ENCODE peak calls at places on chromosomes 4 and X, in eight cellular contexts. W, M, T, P, S, H, I and X are unnamed samples.

GRCh38 chr4:73883306-73883705 is 14.1 kb downstream of the CXCL1 start:
- DNase-seq in T (peak; percentile 62), P (no peak), H (no peak), I (no peak), S (no peak), W (no peak), M (no peak), X (no peak)

GRCh38 chrX:70289168-70289792 is 447 bp downstream of the PDZD11 start:
- DNase-seq in W (no peak), H (no peak), M (no peak), S (no peak), P (peak; percentile 1), T (no peak), I (no peak), X (no peak)

GRCh38 chrX:57906790-57907189 is 3.5 kb downstream of the ZXDA start:
- DNase-seq in T (peak; percentile 64), W (peak; percentile 66), P (no peak), H (no peak), M (no peak), I (no peak), S (no peak), X (no peak)

GRCh38 chr4:108172780-108173598 is 4.3 kb upstream of the LEF1 start:
- DNase-seq in T (peak; percentile 56), H (peak; percentile 71), W (peak; percentile 72), P (peak; percentile 88), I (peak; percentile 73), S (peak; percentile 84), M (no peak), X (peak; percentile 84)

GRCh38 chrX:153585827-153586226 is 13.1 kb downstream of the CCNQ start:
- DNase-seq in H (no peak), M (no peak), I (no peak), T (no peak), S (no peak), P (no peak), W (no peak), X (no peak)

GRCh38 chr4:37890501-37891220 is at the start of gene TBC1D1:
- DNase-seq in M (peak; percentile 95), T (peak; percentile 15), I (peak; percentile 56), P (no peak), W (peak; percentile 49), S (peak; percentile 91), H (peak; percentile 26), X (peak; percentile 76)

GRCh38 chr4:54281060-54281781 is 52.1 kb downstream of the PDGFRA start:
- DNase-seq in W (peak; percentile 98), S (peak; percentile 82), I (no peak), M (peak; percentile 95), H (no peak), T (peak; percentile 98), P (no peak), X (peak; percentile 91)

GRCh38 chr4:136725286-136726081 is 806.8 kb downstream of the PCDH18 start:
- DNase-seq in W (peak; percentile 21), I (no peak), S (no peak), P (no peak), H (no peak), M (no peak), T (no peak), X (no peak)

GRCh38 chrX:153828723-153829548 is 1.4 kb downstream of the PDZD4 start:
- DNase-seq in P (no peak), T (peak; percentile 15), I (no peak), M (no peak), S (no peak), W (peak; percentile 11), H (no peak), X (peak; percentile 75)

GRCh38 chrX:151703487-151703886 is 8.2 kb downstream of the PRRG3 start:
- DNase-seq in H (no peak), T (no peak), M (no peak), W (no peak), S (no peak), I (no peak), P (no peak), X (no peak)

GRCh38 chr4:51997647-51998046 is 22.5 kb downstream of the LRRC66 start:
- DNase-seq in M (no peak), S (no peak), P (no peak), I (no peak), W (no peak), T (no peak), H (no peak), X (no peak)

GRCh38 chr4:8177956-8178355 is 19.3 kb upstream of the ABLIM2 start:
- DNase-seq in H (no peak), W (no peak), T (no peak), M (no peak), I (no peak), P (no peak), S (no peak), X (no peak)

GRCh38 chr4:122050836-122051235 is 99.0 kb upstream of the TRPC3 start:
- DNase-seq in T (no peak), M (no peak), S (no peak), H (no peak), I (no peak), P (no peak), W (no peak), X (no peak)

GRCh38 chrX:11351375-11352295 is 58.4 kb downstream of the AMELX start:
- DNase-seq in T (peak; percentile 87), W (no peak), H (no peak), S (peak; percentile 69), M (peak; percentile 65), P (no peak), I (no peak), X (peak; percentile 74)

GRCh38 chr4:167233523-167234387 is 539 bp downstream of the SPOCK3 start:
- DNase-seq in I (no peak), H (no peak), P (no peak), S (no peak), M (no peak), T (peak; percentile 8), W (peak; percentile 45), X (peak; percentile 41)

GRCh38 chr4:15020502-15021286 is 18.4 kb downstream of the CPEB2 start:
- DNase-seq in S (peak; percentile 10), I (no peak), W (no peak), H (no peak), P (no peak), M (no peak), T (no peak), X (no peak)
- H3K4me3 ChIP-seq in S (no peak overlapping the region), I (no peak overlapping the region), W (no peak overlapping the region), H (no peak overlapping the region), P (no peak overlapping the region), M (no peak overlapping the region), T (no peak overlapping the region), X (no peak overlapping the region)

DNA sequence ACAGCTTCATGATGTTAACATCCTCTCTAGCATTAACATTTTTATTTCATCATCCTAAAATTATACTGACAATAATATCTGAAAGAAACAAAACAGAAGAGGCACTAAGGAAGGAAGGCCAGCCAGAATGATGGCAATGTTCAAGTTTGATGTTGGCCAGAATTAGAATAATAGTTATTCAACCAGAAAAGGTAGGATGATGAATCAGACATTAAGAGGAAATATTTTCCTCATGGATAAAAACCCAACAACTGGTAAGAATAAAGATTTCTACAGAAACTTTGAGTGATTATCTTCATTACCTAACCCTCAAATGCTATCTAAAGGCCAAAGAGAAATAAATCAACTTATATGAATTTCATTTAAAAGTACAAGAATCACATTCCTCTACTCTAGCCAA is 105.2 kb downstream of the PDE5A start:
- DNase-seq in M (no peak), S (no peak), T (no peak), H (no peak), P (no peak), I (no peak), W (peak; percentile 30), X (no peak)
- H3K36me3 ChIP-seq in M (peaks cover 18% of the 10 kb centered on the region), S (peaks cover 3% of the 10 kb centered on the region), T (peaks cover 19% of the 10 kb centered on the region), H (no peaks in the 10 kb centered on the region), P (peaks cover 6% of the 10 kb centered on the region), I (no peaks in the 10 kb centered on the region), W (peaks cover 10% of the 10 kb centered on the region), X (no peaks in the 10 kb centered on the region)

GRCh38 chrX:110397353-110397752 is 38.7 kb downstream of the RTL9 start:
- DNase-seq in I (no peak), W (no peak), S (no peak), M (no peak), P (no peak), T (no peak), H (no peak), X (no peak)
- H3K4me1 ChIP-seq in I (no peaks in the 10 kb centered on the region), W (peaks cover 10% of the 10 kb centered on the region), S (no peaks in the 10 kb centered on the region), M (no peaks in the 10 kb centered on the region), P (peaks cover 16% of the 10 kb centered on the region), T (no peaks in the 10 kb centered on the region), H (no peaks in the 10 kb centered on the region), X (no peaks in the 10 kb centered on the region)

GRCh38 chrX:118878977-118879376 is 55.4 kb downstream of the ZCCHC12 start:
- DNase-seq in M (no peak), H (no peak), W (no peak), P (no peak), S (no peak), I (no peak), T (no peak), X (no peak)

GRCh38 chrX:118883994-118884393 is 60.4 kb downstream of the ZCCHC12 start:
- DNase-seq in M (no peak), I (no peak), H (no peak), W (no peak), P (peak; percentile 19), T (no peak), S (no peak), X (no peak)

GRCh38 chrX:118884552-118885138 is 61.0 kb downstream of the ZCCHC12 start:
- DNase-seq in H (no peak), T (no peak), I (no peak), P (peak; percentile 27), W (no peak), S (no peak), M (no peak), X (no peak)
- H3K4me3 ChIP-seq in H (no peak overlapping the region), T (no peak overlapping the region), I (no peak overlapping the region), P (peak overlapping the region; percentile 38), W (no peak overlapping the region), S (no peak overlapping the region), M (no peak overlapping the region), X (no peak overlapping the region)

DNA sequence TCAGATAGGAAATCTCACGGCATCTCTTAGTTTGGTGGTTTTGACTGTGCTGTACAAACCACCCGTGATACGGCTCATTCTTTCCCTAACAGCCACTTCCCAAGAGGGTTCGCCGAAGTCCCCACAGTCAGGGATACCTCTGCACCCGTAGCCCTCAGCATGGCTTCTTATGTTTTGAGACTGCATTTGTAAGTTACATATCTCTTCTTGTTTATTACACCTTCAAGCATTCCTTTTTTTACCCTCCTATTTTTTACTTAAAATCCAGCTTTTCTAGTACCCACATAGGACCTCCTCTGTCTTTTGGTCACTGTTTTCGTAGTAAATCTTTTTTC is 24.8 kb downstream of the UVSSA start:
- DNase-seq in T (no peak), M (peak; percentile 28), W (no peak), S (peak; percentile 4), P (no peak), I (no peak), H (no peak), X (no peak)
- H3K36me3 ChIP-seq in T (no peaks in the 10 kb centered on the region), M (peaks cover 27% of the 10 kb centered on the region), W (peaks cover 23% of the 10 kb centered on the region), S (no peaks in the 10 kb centered on the region), P (no peaks in the 10 kb centered on the region), I (no peaks in the 10 kb centered on the region), H (no peaks in the 10 kb centered on the region), X (peaks cover 1% of the 10 kb centered on the region)

GRCh38 chr4:22487333-22487732 is 28.5 kb downstream of the ADGRA3 start:
- DNase-seq in S (no peak), I (no peak), W (no peak), M (no peak), H (no peak), P (no peak), T (no peak), X (no peak)
- H3K4me1 ChIP-seq in S (peaks cover 4% of the 10 kb centered on the region), I (no peaks in the 10 kb centered on the region), W (peaks cover 20% of the 10 kb centered on the region), M (no peaks in the 10 kb centered on the region), H (no peaks in the 10 kb centered on the region), P (no peaks in the 10 kb centered on the region), T (peaks cover 24% of the 10 kb centered on the region), X (peaks cover 7% of the 10 kb centered on the region)

GRCh38 chr4:86939737-86940141 is 4.9 kb downstream of the AFF1 start:
- DNase-seq in W (no peak), M (no peak), P (no peak), S (no peak), I (no peak), T (no peak), H (no peak), X (no peak)
- H3K4me3 ChIP-seq in W (peak overlapping the region; percentile 9), M (no peak overlapping the region), P (no peak overlapping the region), S (peak overlapping the region; percentile 17), I (no peak overlapping the region), T (no peak overlapping the region), H (no peak overlapping the region), X (no peak overlapping the region)